ENCODE peak calls at places on chromosomes 5 and 9, in six cellular contexts. A, Y, W, U, H and B are unnamed samples.

GRCh38 chr5:177483994-177484901 is 10.8 kb upstream of the DBN1 start:
- DNase-seq in A (no peak), Y (no peak), W (no peak), U (no peak), H (no peak), B (no peak)

GRCh38 chr5:67166460-67166871 is 30.1 kb downstream of the CD180 start:
- DNase-seq in A (no peak), Y (peak), W (no peak), U (no peak), H (peak), B (peak)

GRCh38 chr9:132694144-132694543 is 23.9 kb downstream of the GTF3C4 start:
- DNase-seq in A (no peak), Y (no peak), W (no peak), U (no peak), H (peak), B (peak)

GRCh38 chr5:139836469-139837208 is 41.0 kb downstream of the PSD2 start:
- DNase-seq in A (no peak), Y (no peak), W (no peak), U (no peak), H (no peak), B (no peak)

GRCh38 chr5:73673161-73673591 is 47.2 kb downstream of the ARHGEF28 start:
- DNase-seq in A (peak), Y (no peak), W (peak), U (no peak), H (no peak), B (no peak)

GRCh38 chr5:17177491-17178204 is 39.8 kb upstream of the BASP1 start:
- DNase-seq in A (no peak), Y (no peak), W (no peak), U (no peak), H (no peak), B (no peak)

GRCh38 chr9:75108571-75108970 is 20.3 kb downstream of the OSTF1 start:
- DNase-seq in A (peak), Y (no peak), W (peak), U (peak), H (no peak), B (peak)

GRCh38 chr9:88303785-88304495 is 84.3 kb upstream of the SPIN1 start:
- DNase-seq in A (no peak), Y (no peak), W (no peak), U (no peak), H (peak), B (no peak)

GRCh38 chr9:115551396-115551795 is 433.4 kb upstream of the TNC start:
- DNase-seq in A (no peak), Y (no peak), W (no peak), U (no peak), H (no peak), B (no peak)

GRCh38 chr5:37722236-37723146 is 117.3 kb downstream of the GDNF start:
- DNase-seq in A (no peak), Y (no peak), W (peak), U (no peak), H (peak), B (peak)

GRCh38 chr9:137159105-137160053 is 10.5 kb downstream of the LRRC26 start:
- DNase-seq in A (no peak), Y (no peak), W (no peak), U (no peak), H (no peak), B (no peak)

GRCh38 chr5:114055318-114055788 is 306.5 kb upstream of the KCNN2 start:
- DNase-seq in A (no peak), Y (no peak), W (peak), U (peak), H (no peak), B (no peak)

GRCh38 chr5:139684881-139685749 is 37.0 kb downstream of the CXXC5 start:
- DNase-seq in A (no peak), Y (no peak), W (no peak), U (no peak), H (no peak), B (no peak)

GRCh38 chr5:148620696-148621095 is 33.6 kb downstream of the HTR4 start:
- DNase-seq in A (no peak), Y (no peak), W (no peak), U (no peak), H (peak), B (no peak)

GRCh38 chr9:131214931-131215330 is 61.4 kb downstream of the FAM78A start:
- DNase-seq in A (no peak), Y (no peak), W (no peak), U (no peak), H (no peak), B (no peak)

GRCh38 chr5:98031926-98032325 is 741.5 kb upstream of the RGMB start:
- DNase-seq in A (no peak), Y (no peak), W (no peak), U (no peak), H (no peak), B (no peak)

GRCh38 chr5:1349246-1349645 is 4.3 kb upstream of the CLPTM1L start:
- DNase-seq in A (no peak), Y (no peak), W (no peak), U (no peak), H (no peak), B (no peak)

GRCh38 chr9:111016046-111017026 is 21.9 kb downstream of the LPAR1 start:
- DNase-seq in A (peak), Y (no peak), W (peak), U (no peak), H (no peak), B (no peak)

GRCh38 chr9:130039504-130040147 is 3.4 kb downstream of the FNBP1 start:
- DNase-seq in A (no peak), Y (no peak), W (no peak), U (no peak), H (peak), B (no peak)

GRCh38 chr5:80153586-80154126 is 102.2 kb downstream of the SERINC5 start:
- DNase-seq in A (no peak), Y (no peak), W (no peak), U (no peak), H (no peak), B (no peak)

GRCh38 chr9:90137824-90138223 is 504.8 kb downstream of the DIRAS2 start:
- DNase-seq in A (no peak), Y (no peak), W (no peak), U (no peak), H (no peak), B (no peak)

GRCh38 chr9:117470455-117470854 is 55.6 kb upstream of the ASTN2 start:
- DNase-seq in A (no peak), Y (no peak), W (no peak), U (no peak), H (no peak), B (no peak)

GRCh38 chr5:76113103-76113502 is 29.9 kb downstream of the SV2C start:
- DNase-seq in A (no peak), Y (no peak), W (no peak), U (no peak), H (no peak), B (no peak)

GRCh38 chr9:20286154-20286553 is 336.1 kb downstream of the MLLT3 start:
- DNase-seq in A (no peak), Y (no peak), W (no peak), U (no peak), H (no peak), B (no peak)

GRCh38 chr9:134774991-134775540 is 105.5 kb upstream of the FCN2 start:
- DNase-seq in A (no peak), Y (no peak), W (no peak), U (no peak), H (no peak), B (peak)

GRCh38 chr5:39599721-39600431 is 175.1 kb upstream of the DAB2 start:
- DNase-seq in A (no peak), Y (no peak), W (peak), U (no peak), H (no peak), B (peak)